ENCODE peak calls at places on chromosomes 7 and 10, in eight cellular contexts. B is GM23338, N is HL-60, V is HepG2, S is suprapubic skin, U is stomach, M is H1, J is transverse colon. G is an unnamed sample.
A peak's percentile ranks its signal among the peaks of the same experiment; 100 is the strongest.

GRCh38 chr7:4067874-4068273 is 614.2 kb upstream of the FOXK1 start:
- DNase-seq in B (no peak), N (no peak), V (no peak), S (no peak), U (peak; percentile 7), M (peak; percentile 14), J (no peak), G (no peak)

GRCh38 chr10:24237801-24238390 is 29.0 kb downstream of the KIAA1217 start:
- DNase-seq in B (peak; percentile 34), N (no peak), V (peak; percentile 54), S (no peak), U (no peak), M (no peak), J (peak; percentile 13), G (no peak)

GRCh38 chr7:98285132-98286092 is 3.9 kb downstream of the BRI3 start:
- DNase-seq in B (no peak), N (no peak), V (no peak), S (no peak), U (no peak), M (no peak), J (no peak), G (no peak)

GRCh38 chr10:87734987-87735827 is 75.5 kb downstream of the PAPSS2 start:
- DNase-seq in B (peak; percentile 95), N (no peak), V (peak; percentile 25), S (no peak), U (no peak), M (peak; percentile 82), J (no peak), G (no peak)

GRCh38 chr10:5064656-5065055 is 29.6 kb upstream of the AKR1C3 start:
- DNase-seq in B (no peak), N (no peak), V (no peak), S (no peak), U (no peak), M (no peak), J (no peak), G (no peak)

GRCh38 chr7:80858141-80858903 is 60.5 kb downstream of the SEMA3C start:
- DNase-seq in B (no peak), N (no peak), V (peak; percentile 50), S (no peak), U (no peak), M (no peak), J (no peak), G (no peak)

GRCh38 chr7:36040679-36041078 is 112.4 kb upstream of the EEPD1 start:
- DNase-seq in B (no peak), N (no peak), V (no peak), S (no peak), U (no peak), M (no peak), J (no peak), G (no peak)

GRCh38 chr7:70608229-70608628 is 523.7 kb upstream of the GALNT17 start:
- DNase-seq in B (no peak), N (no peak), V (no peak), S (no peak), U (no peak), M (no peak), J (no peak), G (no peak)

GRCh38 chr7:50812847-50813475 is 30.3 kb upstream of the GRB10 start:
- DNase-seq in B (peak; percentile 13), N (no peak), V (peak; percentile 28), S (peak; percentile 73), U (peak; percentile 86), M (no peak), J (peak; percentile 78), G (peak; percentile 73)

GRCh38 chr10:124418726-124419501 is at the start of gene OAT:
- DNase-seq in B (peak; percentile 100), N (peak; percentile 84), V (peak; percentile 93), S (peak; percentile 98), U (peak; percentile 97), M (peak; percentile 97), J (peak; percentile 98), G (peak; percentile 99)
- TF ChIP-seq POLR2AphosphoS5 in B (peak; percentile 99), N (no peak), V (peak; percentile 96), S (peak; percentile 32), U (peak; percentile 99), M (peak; percentile 93), J (peak; percentile 100), G (peak; percentile 99)

GRCh38 chr10:43407576-43408330 is 1.2 kb downstream of the HNRNPF start:
- DNase-seq in B (peak; percentile 86), N (peak; percentile 94), V (peak; percentile 89), S (peak; percentile 95), U (peak; percentile 94), M (peak; percentile 71), J (peak; percentile 93), G (peak; percentile 98)

GRCh38 chr10:43408710-43409384 is at the start of gene HNRNPF:
- DNase-seq in B (peak; percentile 97), N (peak; percentile 95), V (peak; percentile 87), S (peak; percentile 96), U (peak; percentile 95), M (peak; percentile 97), J (peak; percentile 96), G (peak; percentile 98)

GRCh38 chr10:43410345-43410744 is 1.4 kb upstream of the HNRNPF start:
- DNase-seq in B (no peak), N (no peak), V (no peak), S (no peak), U (no peak), M (no peak), J (no peak), G (no peak)

GRCh38 chr10:43408331-43408709 is 666 bp downstream of the HNRNPF start:
- DNase-seq in B (peak; percentile 37), N (no peak), V (no peak), S (peak; percentile 84), U (no peak), M (no peak), J (no peak), G (no peak)

GRCh38 chr10:43409385-43410109 is 561 bp upstream of the HNRNPF start:
- DNase-seq in B (no peak), N (peak; percentile 67), V (no peak), S (no peak), U (peak; percentile 53), M (no peak), J (peak; percentile 69), G (peak; percentile 73)
- H3K27me3 ChIP-seq in B (no peaks in the 10 kb centered on the region), N (no peaks in the 10 kb centered on the region), V (no peaks in the 10 kb centered on the region), S (no peaks in the 10 kb centered on the region), U (no peaks in the 10 kb centered on the region), M (no peaks in the 10 kb centered on the region), J (no peaks in the 10 kb centered on the region), G (no peaks in the 10 kb centered on the region)

GRCh38 chr10:73136627-73137026 is 26.4 kb downstream of the NUDT13 start:
- DNase-seq in B (no peak), N (no peak), V (no peak), S (no peak), U (no peak), M (no peak), J (no peak), G (no peak)

GRCh38 chr10:73134727-73135126 is 24.5 kb downstream of the NUDT13 start:
- DNase-seq in B (no peak), N (no peak), V (no peak), S (no peak), U (no peak), M (no peak), J (no peak), G (no peak)

GRCh38 chr10:73126343-73126742 is 16.1 kb downstream of the NUDT13 start:
- DNase-seq in B (no peak), N (no peak), V (no peak), S (no peak), U (no peak), M (no peak), J (no peak), G (no peak)

GRCh38 chr10:73131913-73132686 is 21.8 kb downstream of the NUDT13 start:
- DNase-seq in B (no peak), N (no peak), V (peak; percentile 95), S (no peak), U (no peak), M (no peak), J (no peak), G (no peak)

GRCh38 chr10:73131295-73131694 is 21.0 kb downstream of the NUDT13 start:
- DNase-seq in B (no peak), N (no peak), V (no peak), S (no peak), U (no peak), M (no peak), J (no peak), G (no peak)
- TF ChIP-seq POLR2AphosphoS5 in B (no peak), N (no peak), V (no peak), S (no peak), U (no peak), M (no peak), J (no peak), G (no peak)

DNA sequence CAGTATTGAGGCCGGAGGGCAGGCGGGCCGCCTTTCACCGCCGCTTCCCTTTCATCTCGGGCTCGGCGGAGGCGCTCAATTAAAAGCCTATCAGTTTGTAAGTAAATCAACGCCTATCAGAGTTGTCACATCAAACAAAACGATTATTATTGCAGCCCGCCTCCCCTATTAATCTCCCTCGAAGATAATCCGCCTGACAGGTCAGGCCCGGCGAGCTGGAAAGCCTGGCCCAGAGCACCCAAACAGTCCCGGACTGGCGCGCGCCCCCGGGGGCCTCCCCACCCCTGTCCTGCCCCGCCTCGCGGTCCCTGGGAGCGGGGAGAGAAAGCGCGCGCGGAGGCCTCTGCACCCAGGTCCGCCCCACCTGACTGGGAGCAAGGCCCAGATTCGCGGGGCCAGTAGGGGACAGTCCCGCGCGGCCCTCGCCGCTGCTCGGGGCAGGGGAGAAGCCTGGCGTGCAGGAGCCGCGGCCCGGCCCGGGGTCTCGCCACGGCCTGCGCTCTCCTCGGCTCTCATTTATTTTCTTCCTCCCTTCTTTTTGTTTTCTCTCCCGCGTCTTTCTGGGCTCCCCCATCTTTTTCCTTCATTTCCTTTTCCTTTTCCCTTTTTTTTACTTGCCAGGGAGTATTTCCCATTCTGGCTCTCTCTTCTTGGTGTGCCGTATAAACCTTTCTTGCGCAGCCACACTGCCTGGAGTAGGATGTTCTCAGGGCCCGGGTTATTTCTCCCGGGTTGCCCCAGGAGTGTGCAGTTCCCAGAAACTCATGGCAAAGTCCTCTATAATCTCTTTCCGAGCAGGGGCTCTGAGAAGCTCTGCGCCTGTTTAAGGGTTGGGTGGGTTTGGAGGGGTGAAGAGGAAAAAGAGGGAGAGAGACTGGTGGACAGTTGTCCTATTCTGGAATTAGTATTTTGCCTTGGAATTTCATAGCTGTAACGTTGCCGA is 3.9 kb upstream of the ZNF503 start:
- DNase-seq in B (peak; percentile 46), N (no peak), V (peak; percentile 89), S (no peak), U (peak; percentile 82), M (peak; percentile 58), J (peak; percentile 20), G (no peak)
- H3K27me3 ChIP-seq in B (peaks cover 97% of the 10 kb centered on the region), N (no peaks in the 10 kb centered on the region), V (no peaks in the 10 kb centered on the region), S (peaks cover 7% of the 10 kb centered on the region), U (no peaks in the 10 kb centered on the region), M (peaks cover 94% of the 10 kb centered on the region), J (peaks cover 19% of the 10 kb centered on the region), G (no peaks in the 10 kb centered on the region)

GRCh38 chr7:152464312-152465117 is 28.7 kb upstream of the KMT2C start:
- DNase-seq in B (peak; percentile 69), N (peak; percentile 81), V (peak; percentile 37), S (peak; percentile 86), U (peak; percentile 76), M (peak; percentile 84), J (peak; percentile 77), G (peak; percentile 90)
- TF ChIP-seq POLR2AphosphoS5 in B (peak; percentile 22), N (peak; percentile 69), V (no peak), S (no peak), U (peak; percentile 2), M (no peak), J (peak; percentile 36), G (no peak)

DNA sequence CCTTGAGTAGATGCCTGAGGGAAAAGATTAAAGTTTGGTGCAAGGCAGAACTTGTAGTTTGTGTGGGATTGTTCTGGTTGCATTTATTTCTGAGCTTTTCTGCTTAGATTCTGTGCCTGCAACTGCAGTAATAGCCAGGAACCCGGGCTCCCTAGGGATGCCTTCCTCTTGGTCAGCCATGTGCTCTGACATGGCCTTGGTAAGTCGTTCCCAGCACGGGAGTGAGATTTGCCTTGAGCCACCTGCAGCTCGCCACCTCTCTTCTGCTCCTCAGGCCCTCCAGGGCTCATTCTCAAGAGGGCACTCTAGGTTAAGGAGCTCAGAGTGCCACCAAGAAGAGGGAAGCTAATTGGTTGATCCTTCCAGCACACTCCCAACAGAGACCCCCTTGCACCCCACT is 350.6 kb upstream of the MKI67 start:
- DNase-seq in B (no peak), N (no peak), V (no peak), S (no peak), U (no peak), M (no peak), J (no peak), G (no peak)
- H3K27me3 ChIP-seq in B (no peaks in the 10 kb centered on the region), N (no peaks in the 10 kb centered on the region), V (peaks cover 18% of the 10 kb centered on the region), S (peaks cover 23% of the 10 kb centered on the region), U (no peaks in the 10 kb centered on the region), M (no peaks in the 10 kb centered on the region), J (peaks cover 12% of the 10 kb centered on the region), G (peaks cover 4% of the 10 kb centered on the region)